ENCODE peak calls at places on chromosomes 12 and 14, in four cellular contexts. Z is HCT116, D is GM12878, V is WTC11. T is an unnamed sample.

GRCh38 chr12:6326316-6326959 is 15.4 kb downstream of the TNFRSF1A start:
- DNase-seq in Z (no peak), D (no peak), V (peak; percentile 73), T (peak; percentile 77)

GRCh38 chr14:76537912-76538647 is 162.1 kb downstream of the ESRRB start:
- DNase-seq in D (no peak), V (no peak), Z (no peak), T (no peak)

GRCh38 chr12:29711381-29711780 is 72.4 kb downstream of the TMTC1 start:
- DNase-seq in V (no peak), Z (no peak), D (no peak), T (no peak)

GRCh38 chr14:68386950-68387779 is 405.7 kb downstream of the ZFP36L1 start:
- DNase-seq in D (no peak), V (no peak), Z (no peak), T (no peak)

GRCh38 chr14:74405663-74406062 is 20.3 kb downstream of the SYNDIG1L start:
- DNase-seq in V (no peak), Z (no peak), D (no peak), T (no peak)

GRCh38 chr12:85466906-85467305 is 186.9 kb downstream of the ALX1 start:
- DNase-seq in D (no peak), Z (no peak), V (no peak), T (no peak)

GRCh38 chr14:106346534-106347290 is 820.3 kb downstream of the TMEM121 start:
- DNase-seq in Z (no peak), V (no peak), D (no peak), T (no peak)

GRCh38 chr14:106586098-106586704 is 1059.8 kb downstream of the TMEM121 start:
- DNase-seq in Z (no peak), D (no peak), V (no peak), T (peak; percentile 32)

GRCh38 chr14:93749081-93749430 is 39.2 kb downstream of the PRIMA1 start:
- DNase-seq in V (no peak), D (no peak), Z (no peak), T (no peak)

GRCh38 chr14:79281244-79282199 is 929.8 kb downstream of the DIO2 start:
- DNase-seq in V (no peak), D (no peak), Z (no peak), T (peak; percentile 40)

GRCh38 chr14:55927059-55927458 is 191.2 kb upstream of the PELI2 start:
- DNase-seq in V (no peak), D (no peak), Z (no peak), T (no peak)

GRCh38 chr14:72562300-72562699 is 331.6 kb downstream of the DPF3 start:
- DNase-seq in Z (no peak), D (no peak), V (no peak), T (no peak)

GRCh38 chr14:101843665-101844064 is 82.2 kb downstream of the PPP2R5C start:
- DNase-seq in V (no peak), D (peak; percentile 69), Z (no peak), T (no peak)

GRCh38 chr12:82366182-82366581 is 7.9 kb downstream of the METTL25 start:
- DNase-seq in V (no peak), Z (no peak), D (no peak), T (no peak)

GRCh38 chr14:100618763-100619320 is 31.6 kb upstream of the BEGAIN start:
- DNase-seq in D (no peak), Z (no peak), V (no peak), T (no peak)

GRCh38 chr12:99043319-99043914 is 398.3 kb downstream of the APAF1 start:
- DNase-seq in D (peak; percentile 28), Z (peak; percentile 51), V (peak; percentile 77), T (peak; percentile 42)

GRCh38 chr14:36518586-36519430 is 1.2 kb downstream of the NKX2-1 start:
- DNase-seq in Z (no peak), V (peak; percentile 36), D (no peak), T (no peak)

GRCh38 chr12:3441435-3441834 is 49.6 kb upstream of the PRMT8 start:
- DNase-seq in Z (no peak), D (no peak), V (no peak), T (no peak)

GRCh38 chr12:104975621-104976343 is 10.3 kb upstream of the NOPCHAP1 start:
- DNase-seq in V (no peak), Z (no peak), D (no peak), T (no peak)

GRCh38 chr12:46402451-46402850 is 29.9 kb upstream of the SLC38A2 start:
- DNase-seq in D (no peak), Z (no peak), V (no peak), T (no peak)

GRCh38 chr12:70983692-70984091 is 63.2 kb upstream of the PTPRR start:
- DNase-seq in V (peak; percentile 15), Z (no peak), D (no peak), T (no peak)

GRCh38 chr12:94806617-94807016 is 156.3 kb upstream of the TMCC3 start:
- DNase-seq in Z (no peak), V (no peak), D (no peak), T (no peak)

GRCh38 chr12:19033244-19033643 is 96.3 kb upstream of the PLEKHA5 start:
- DNase-seq in Z (no peak), V (no peak), D (no peak), T (no peak)

GRCh38 chr14:52950898-52951729 is at the start of gene FERMT2:
- DNase-seq in D (no peak), Z (peak; percentile 57), V (peak; percentile 90), T (peak; percentile 86)

GRCh38 chr14:52949249-52949648 is 1.6 kb downstream of the FERMT2 start:
- DNase-seq in Z (no peak), V (no peak), D (no peak), T (no peak)

GRCh38 chr14:52949711-52950409 is 990 bp downstream of the FERMT2 start:
- DNase-seq in D (no peak), Z (no peak), V (no peak), T (peak; percentile 42)

GRCh38 chr14:52950410-52950897 is 396 bp downstream of the FERMT2 start:
- DNase-seq in Z (no peak), V (peak; percentile 63), D (no peak), T (peak; percentile 40)

GRCh38 chr14:52951730-52952481 is 1.1 kb upstream of the FERMT2 start:
- DNase-seq in Z (peak; percentile 61), V (peak; percentile 51), D (no peak), T (peak; percentile 49)
- TF ChIP-seq SP1 in Z (no peak), V (no peak), D (no peak), T (no peak)

DNA sequence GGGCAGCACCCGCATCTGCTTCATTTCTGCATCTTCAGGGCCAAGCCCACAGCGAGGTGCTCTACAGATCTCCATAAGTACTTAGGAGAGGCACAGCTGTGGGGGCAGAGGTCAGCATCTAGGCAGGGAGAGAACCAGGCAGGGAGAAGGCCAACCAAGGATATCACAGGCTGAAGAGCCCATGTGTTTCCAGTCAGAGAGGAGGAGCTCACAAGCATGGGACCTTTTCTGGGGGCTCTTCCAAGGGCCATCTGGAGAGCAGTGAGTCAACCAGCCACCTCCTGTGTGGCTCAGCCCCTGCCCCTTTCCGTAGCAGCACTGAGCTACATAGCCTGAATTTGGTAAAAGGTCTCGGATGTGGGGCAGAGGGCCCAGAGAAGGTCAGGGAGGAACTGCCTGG is 78.5 kb downstream of the ARL6IP4 start:
- DNase-seq in D (no peak), Z (no peak), V (no peak), T (no peak)
- TF ChIP-seq SP1 in D (no peak), Z (no peak), V (no peak), T (no peak)

GRCh38 chr12:106032141-106032925 is 106.4 kb downstream of the NUAK1 start:
- DNase-seq in V (no peak), Z (no peak), D (no peak), T (no peak)
- TF ChIP-seq SP1 in V (no peak), Z (no peak), D (no peak), T (no peak)

GRCh38 chr14:54251356-54251755 is 145.5 kb upstream of the CDKN3 start:
- DNase-seq in Z (no peak), D (no peak), V (no peak), T (no peak)

GRCh38 chr14:54252072-54252730 is 144.6 kb upstream of the CDKN3 start:
- DNase-seq in D (no peak), Z (peak; percentile 95), V (no peak), T (no peak)

GRCh38 chr14:54257424-54257823 is 139.4 kb upstream of the CDKN3 start:
- DNase-seq in Z (no peak), D (no peak), V (no peak), T (no peak)

GRCh38 chr14:54256156-54256555 is 140.7 kb upstream of the CDKN3 start:
- DNase-seq in Z (no peak), D (no peak), V (no peak), T (no peak)

GRCh38 chr14:54253195-54253947 is 143.4 kb upstream of the CDKN3 start:
- DNase-seq in Z (peak; percentile 91), D (no peak), V (no peak), T (no peak)
- TF ChIP-seq SP1 in Z (peak; percentile 89), D (no peak), V (no peak), T (no peak)

DNA sequence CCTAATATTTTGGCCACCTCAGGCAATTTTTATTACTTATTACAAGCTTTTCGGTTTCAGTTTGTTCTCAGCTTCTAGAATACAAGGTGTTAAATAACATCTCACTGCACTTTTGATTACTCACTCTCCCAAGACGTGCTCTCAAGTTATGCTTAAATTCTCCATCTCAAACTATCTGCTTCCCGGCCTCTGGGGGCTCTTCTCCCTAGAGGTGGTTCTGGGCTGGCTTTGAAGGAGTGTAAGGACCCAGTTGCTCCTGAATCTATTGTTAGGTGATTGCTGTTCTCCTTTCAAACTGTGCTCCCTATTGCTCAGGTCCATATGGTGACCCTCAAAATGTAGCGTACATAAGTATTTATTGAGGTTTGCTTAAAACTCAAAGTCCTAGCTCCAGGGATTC is 193.9 kb upstream of the DDHD1 start:
- DNase-seq in V (no peak), Z (no peak), D (no peak), T (peak; percentile 10)
- TF ChIP-seq SP1 in V (no peak), Z (no peak), D (no peak), T (no peak)

GRCh38 chr12:30795660-30796507 is 41.1 kb upstream of the CAPRIN2 start:
- DNase-seq in D (no peak), V (peak; percentile 81), Z (peak; percentile 64), T (peak; percentile 68)

GRCh38 chr12:30795410-30795659 is 40.6 kb upstream of the CAPRIN2 start:
- DNase-seq in D (no peak), Z (no peak), V (no peak), T (no peak)

GRCh38 chr12:30796508-30796780 is 41.7 kb upstream of the CAPRIN2 start:
- DNase-seq in Z (no peak), V (peak; percentile 70), D (no peak), T (peak; percentile 55)

GRCh38 chr12:30794020-30794419 is 39.3 kb upstream of the CAPRIN2 start:
- DNase-seq in D (no peak), Z (no peak), V (no peak), T (no peak)

GRCh38 chr12:30794591-30795409 is 40.0 kb upstream of the CAPRIN2 start:
- DNase-seq in V (peak; percentile 42), Z (peak; percentile 94), D (no peak), T (peak; percentile 14)
- TF ChIP-seq SP1 in V (no peak), Z (peak; percentile 96), D (no peak), T (no peak)

T was measured in HEK293T.